ENCODE peak calls at places on chromosomes 12 and 14, in eight cellular contexts. One of them, this sample, is unnamed.

GRCh38 chr12:39327520-39327919 is 115.4 kb downstream of the KIF21A start:
- DNase-seq in HEK293T: no peak
- DNase-seq in HuH-7.5: no peak
- DNase-seq in CD4-positive, alpha-beta T cell: no peak
- DNase-seq in AG20443: no peak
- DNase-seq in activated naive CD8-positive, alpha-beta T cell treated with anti-CD3 and anti-CD28 coated beads, Interleukin-2, amount 50 U/mL, for 24 hours: no peak
- DNase-seq in T follicular helper cell: no peak
- DNase-seq in NCI-H526 treated with DMSO at 0.1 percent for 48 hours: no peak
- DNase-seq in this sample: no peak

GRCh38 chr14:76664790-76665189 is 96.5 kb upstream of the VASH1 start:
- DNase-seq in HEK293T: no peak
- DNase-seq in HuH-7.5: no peak
- DNase-seq in CD4-positive, alpha-beta T cell: no peak
- DNase-seq in AG20443: no peak
- DNase-seq in activated naive CD8-positive, alpha-beta T cell treated with anti-CD3 and anti-CD28 coated beads, Interleukin-2, amount 50 U/mL, for 24 hours: no peak
- DNase-seq in T follicular helper cell: no peak
- DNase-seq in NCI-H526 treated with DMSO at 0.1 percent for 48 hours: no peak
- DNase-seq in this sample: no peak

GRCh38 chr12:7555752-7556151 is 52.2 kb upstream of the CD163 start:
- DNase-seq in HEK293T: no peak
- DNase-seq in HuH-7.5: no peak
- DNase-seq in CD4-positive, alpha-beta T cell: no peak
- DNase-seq in AG20443: peak; percentile 65
- DNase-seq in activated naive CD8-positive, alpha-beta T cell treated with anti-CD3 and anti-CD28 coated beads, Interleukin-2, amount 50 U/mL, for 24 hours: no peak
- DNase-seq in T follicular helper cell: no peak
- DNase-seq in NCI-H526 treated with DMSO at 0.1 percent for 48 hours: no peak
- DNase-seq in this sample: no peak

GRCh38 chr12:63420206-63420644 is 248.1 kb downstream of the DPY19L2 start:
- DNase-seq in HEK293T: peak; percentile 73
- DNase-seq in HuH-7.5: peak; percentile 35
- DNase-seq in CD4-positive, alpha-beta T cell: peak; percentile 1
- DNase-seq in AG20443: peak; percentile 58
- DNase-seq in activated naive CD8-positive, alpha-beta T cell treated with anti-CD3 and anti-CD28 coated beads, Interleukin-2, amount 50 U/mL, for 24 hours: peak; percentile 51
- DNase-seq in T follicular helper cell: no peak
- DNase-seq in NCI-H526 treated with DMSO at 0.1 percent for 48 hours: peak; percentile 54
- DNase-seq in this sample: peak; percentile 96

GRCh38 chr14:61649283-61649682 is 46.0 kb upstream of the HIF1A start:
- DNase-seq in HEK293T: no peak
- DNase-seq in HuH-7.5: no peak
- DNase-seq in CD4-positive, alpha-beta T cell: no peak
- DNase-seq in AG20443: no peak
- DNase-seq in activated naive CD8-positive, alpha-beta T cell treated with anti-CD3 and anti-CD28 coated beads, Interleukin-2, amount 50 U/mL, for 24 hours: no peak
- DNase-seq in T follicular helper cell: no peak
- DNase-seq in NCI-H526 treated with DMSO at 0.1 percent for 48 hours: no peak
- DNase-seq in this sample: no peak

GRCh38 chr12:2138871-2139308 is 86.1 kb downstream of the CACNA1C start:
- DNase-seq in HEK293T: no peak
- DNase-seq in HuH-7.5: no peak
- DNase-seq in CD4-positive, alpha-beta T cell: no peak
- DNase-seq in AG20443: no peak
- DNase-seq in activated naive CD8-positive, alpha-beta T cell treated with anti-CD3 and anti-CD28 coated beads, Interleukin-2, amount 50 U/mL, for 24 hours: no peak
- DNase-seq in T follicular helper cell: no peak
- DNase-seq in NCI-H526 treated with DMSO at 0.1 percent for 48 hours: no peak
- DNase-seq in this sample: no peak

GRCh38 chr12:4866288-4866687 is 43.4 kb upstream of the KCNA1 start:
- DNase-seq in HEK293T: no peak
- DNase-seq in HuH-7.5: no peak
- DNase-seq in CD4-positive, alpha-beta T cell: no peak
- DNase-seq in AG20443: no peak
- DNase-seq in activated naive CD8-positive, alpha-beta T cell treated with anti-CD3 and anti-CD28 coated beads, Interleukin-2, amount 50 U/mL, for 24 hours: no peak
- DNase-seq in T follicular helper cell: no peak
- DNase-seq in NCI-H526 treated with DMSO at 0.1 percent for 48 hours: no peak
- DNase-seq in this sample: no peak

GRCh38 chr14:35046751-35047536 is 872 bp downstream of the FAM177A1 start:
- DNase-seq in HEK293T: no peak
- DNase-seq in HuH-7.5: peak; percentile 27
- DNase-seq in CD4-positive, alpha-beta T cell: peak; percentile 27
- DNase-seq in AG20443: no peak
- DNase-seq in activated naive CD8-positive, alpha-beta T cell treated with anti-CD3 and anti-CD28 coated beads, Interleukin-2, amount 50 U/mL, for 24 hours: no peak
- DNase-seq in T follicular helper cell: peak; percentile 17
- DNase-seq in NCI-H526 treated with DMSO at 0.1 percent for 48 hours: no peak
- DNase-seq in this sample: no peak

GRCh38 chr12:123748661-123749060 is 13.4 kb upstream of the DNAH10 start:
- DNase-seq in HEK293T: no peak
- DNase-seq in HuH-7.5: no peak
- DNase-seq in CD4-positive, alpha-beta T cell: no peak
- DNase-seq in AG20443: no peak
- DNase-seq in activated naive CD8-positive, alpha-beta T cell treated with anti-CD3 and anti-CD28 coated beads, Interleukin-2, amount 50 U/mL, for 24 hours: no peak
- DNase-seq in T follicular helper cell: no peak
- DNase-seq in NCI-H526 treated with DMSO at 0.1 percent for 48 hours: no peak
- DNase-seq in this sample: no peak

GRCh38 chr12:89307665-89308253 is 44.5 kb downstream of the DUSP6 start:
- DNase-seq in HEK293T: no peak
- DNase-seq in HuH-7.5: no peak
- DNase-seq in CD4-positive, alpha-beta T cell: no peak
- DNase-seq in AG20443: no peak
- DNase-seq in activated naive CD8-positive, alpha-beta T cell treated with anti-CD3 and anti-CD28 coated beads, Interleukin-2, amount 50 U/mL, for 24 hours: no peak
- DNase-seq in T follicular helper cell: no peak
- DNase-seq in NCI-H526 treated with DMSO at 0.1 percent for 48 hours: no peak
- DNase-seq in this sample: no peak

GRCh38 chr14:23080474-23080873 is 14.5 kb downstream of the ACIN1 start:
- DNase-seq in HEK293T: no peak
- DNase-seq in HuH-7.5: no peak
- DNase-seq in CD4-positive, alpha-beta T cell: no peak
- DNase-seq in AG20443: no peak
- DNase-seq in activated naive CD8-positive, alpha-beta T cell treated with anti-CD3 and anti-CD28 coated beads, Interleukin-2, amount 50 U/mL, for 24 hours: no peak
- DNase-seq in T follicular helper cell: no peak
- DNase-seq in NCI-H526 treated with DMSO at 0.1 percent for 48 hours: no peak
- DNase-seq in this sample: no peak

GRCh38 chr12:46214668-46215429 is 54.0 kb downstream of the SLC38A1 start:
- DNase-seq in HEK293T: no peak
- DNase-seq in HuH-7.5: no peak
- DNase-seq in CD4-positive, alpha-beta T cell: peak; percentile 69
- DNase-seq in AG20443: no peak
- DNase-seq in activated naive CD8-positive, alpha-beta T cell treated with anti-CD3 and anti-CD28 coated beads, Interleukin-2, amount 50 U/mL, for 24 hours: peak; percentile 73
- DNase-seq in T follicular helper cell: peak; percentile 78
- DNase-seq in NCI-H526 treated with DMSO at 0.1 percent for 48 hours: no peak
- DNase-seq in this sample: no peak

GRCh38 chr12:14066021-14066420 is 84.6 kb upstream of the GRIN2B start:
- DNase-seq in HEK293T: no peak
- DNase-seq in HuH-7.5: no peak
- DNase-seq in CD4-positive, alpha-beta T cell: no peak
- DNase-seq in AG20443: no peak
- DNase-seq in activated naive CD8-positive, alpha-beta T cell treated with anti-CD3 and anti-CD28 coated beads, Interleukin-2, amount 50 U/mL, for 24 hours: no peak
- DNase-seq in T follicular helper cell: no peak
- DNase-seq in NCI-H526 treated with DMSO at 0.1 percent for 48 hours: no peak
- DNase-seq in this sample: no peak

GRCh38 chr12:110109037-110109836 is 14.9 kb upstream of the IFT81 start:
- DNase-seq in HEK293T: no peak
- DNase-seq in HuH-7.5: no peak
- DNase-seq in CD4-positive, alpha-beta T cell: no peak
- DNase-seq in AG20443: peak; percentile 92
- DNase-seq in activated naive CD8-positive, alpha-beta T cell treated with anti-CD3 and anti-CD28 coated beads, Interleukin-2, amount 50 U/mL, for 24 hours: no peak
- DNase-seq in T follicular helper cell: no peak
- DNase-seq in NCI-H526 treated with DMSO at 0.1 percent for 48 hours: no peak
- DNase-seq in this sample: no peak

GRCh38 chr14:81269100-81269978 is 48.6 kb upstream of the GTF2A1 start:
- DNase-seq in HEK293T: peak; percentile 68
- DNase-seq in HuH-7.5: peak; percentile 67
- DNase-seq in CD4-positive, alpha-beta T cell: no peak
- DNase-seq in AG20443: peak; percentile 80
- DNase-seq in activated naive CD8-positive, alpha-beta T cell treated with anti-CD3 and anti-CD28 coated beads, Interleukin-2, amount 50 U/mL, for 24 hours: no peak
- DNase-seq in T follicular helper cell: no peak
- DNase-seq in NCI-H526 treated with DMSO at 0.1 percent for 48 hours: peak; percentile 46
- DNase-seq in this sample: peak; percentile 39

GRCh38 chr14:70061108-70061507 is 127.6 kb downstream of the SLC8A3 start:
- DNase-seq in HEK293T: no peak
- DNase-seq in HuH-7.5: no peak
- DNase-seq in CD4-positive, alpha-beta T cell: no peak
- DNase-seq in AG20443: no peak
- DNase-seq in activated naive CD8-positive, alpha-beta T cell treated with anti-CD3 and anti-CD28 coated beads, Interleukin-2, amount 50 U/mL, for 24 hours: no peak
- DNase-seq in T follicular helper cell: no peak
- DNase-seq in NCI-H526 treated with DMSO at 0.1 percent for 48 hours: no peak
- DNase-seq in this sample: no peak

GRCh38 chr14:71166434-71166833 is 259.2 kb downstream of the PCNX1 start:
- DNase-seq in HEK293T: peak; percentile 55
- DNase-seq in HuH-7.5: peak; percentile 61
- DNase-seq in CD4-positive, alpha-beta T cell: no peak
- DNase-seq in AG20443: peak; percentile 86
- DNase-seq in activated naive CD8-positive, alpha-beta T cell treated with anti-CD3 and anti-CD28 coated beads, Interleukin-2, amount 50 U/mL, for 24 hours: no peak
- DNase-seq in T follicular helper cell: no peak
- DNase-seq in NCI-H526 treated with DMSO at 0.1 percent for 48 hours: no peak
- DNase-seq in this sample: peak; percentile 43

GRCh38 chr12:79294590-79294989 is 396.2 kb downstream of the PAWR start:
- DNase-seq in HEK293T: no peak
- DNase-seq in HuH-7.5: no peak
- DNase-seq in CD4-positive, alpha-beta T cell: no peak
- DNase-seq in AG20443: no peak
- DNase-seq in activated naive CD8-positive, alpha-beta T cell treated with anti-CD3 and anti-CD28 coated beads, Interleukin-2, amount 50 U/mL, for 24 hours: no peak
- DNase-seq in T follicular helper cell: no peak
- DNase-seq in NCI-H526 treated with DMSO at 0.1 percent for 48 hours: no peak
- DNase-seq in this sample: no peak

GRCh38 chr12:130872179-130873096 is 572 bp downstream of the RAN start:
- DNase-seq in HEK293T: peak; percentile 42
- DNase-seq in HuH-7.5: peak; percentile 28
- DNase-seq in CD4-positive, alpha-beta T cell: peak; percentile 20
- DNase-seq in AG20443: peak; percentile 77
- DNase-seq in activated naive CD8-positive, alpha-beta T cell treated with anti-CD3 and anti-CD28 coated beads, Interleukin-2, amount 50 U/mL, for 24 hours: peak; percentile 53
- DNase-seq in T follicular helper cell: peak; percentile 22
- DNase-seq in NCI-H526 treated with DMSO at 0.1 percent for 48 hours: no peak
- DNase-seq in this sample: no peak

GRCh38 chr14:20436363-20436755 is 393 bp upstream of the KLHL33 start:
- DNase-seq in HEK293T: no peak
- DNase-seq in HuH-7.5: no peak
- DNase-seq in CD4-positive, alpha-beta T cell: no peak
- DNase-seq in AG20443: peak; percentile 57
- DNase-seq in activated naive CD8-positive, alpha-beta T cell treated with anti-CD3 and anti-CD28 coated beads, Interleukin-2, amount 50 U/mL, for 24 hours: no peak
- DNase-seq in T follicular helper cell: no peak
- DNase-seq in NCI-H526 treated with DMSO at 0.1 percent for 48 hours: no peak
- DNase-seq in this sample: no peak

GRCh38 chr14:81122326-81122725 is 98.4 kb downstream of the GTF2A1 start:
- DNase-seq in HEK293T: no peak
- DNase-seq in HuH-7.5: no peak
- DNase-seq in CD4-positive, alpha-beta T cell: no peak
- DNase-seq in AG20443: no peak
- DNase-seq in activated naive CD8-positive, alpha-beta T cell treated with anti-CD3 and anti-CD28 coated beads, Interleukin-2, amount 50 U/mL, for 24 hours: no peak
- DNase-seq in T follicular helper cell: no peak
- DNase-seq in NCI-H526 treated with DMSO at 0.1 percent for 48 hours: no peak
- DNase-seq in this sample: no peak

GRCh38 chr12:92389466-92389865 is 243.8 kb upstream of the BTG1 start:
- DNase-seq in HEK293T: no peak
- DNase-seq in HuH-7.5: no peak
- DNase-seq in CD4-positive, alpha-beta T cell: no peak
- DNase-seq in AG20443: no peak
- DNase-seq in activated naive CD8-positive, alpha-beta T cell treated with anti-CD3 and anti-CD28 coated beads, Interleukin-2, amount 50 U/mL, for 24 hours: no peak
- DNase-seq in T follicular helper cell: no peak
- DNase-seq in NCI-H526 treated with DMSO at 0.1 percent for 48 hours: no peak
- DNase-seq in this sample: no peak

GRCh38 chr14:100246809-100247428 is 8.0 kb downstream of the YY1 start:
- DNase-seq in HEK293T: peak; percentile 65
- DNase-seq in HuH-7.5: peak; percentile 55
- DNase-seq in CD4-positive, alpha-beta T cell: no peak
- DNase-seq in AG20443: peak; percentile 45
- DNase-seq in activated naive CD8-positive, alpha-beta T cell treated with anti-CD3 and anti-CD28 coated beads, Interleukin-2, amount 50 U/mL, for 24 hours: no peak
- DNase-seq in T follicular helper cell: no peak
- DNase-seq in NCI-H526 treated with DMSO at 0.1 percent for 48 hours: peak; percentile 59
- DNase-seq in this sample: no peak

GRCh38 chr12:111418594-111418880 is 12.8 kb downstream of the SH2B3 start:
- DNase-seq in HEK293T: no peak
- DNase-seq in HuH-7.5: no peak
- DNase-seq in CD4-positive, alpha-beta T cell: no peak
- DNase-seq in AG20443: no peak
- DNase-seq in activated naive CD8-positive, alpha-beta T cell treated with anti-CD3 and anti-CD28 coated beads, Interleukin-2, amount 50 U/mL, for 24 hours: no peak
- DNase-seq in T follicular helper cell: no peak
- DNase-seq in NCI-H526 treated with DMSO at 0.1 percent for 48 hours: no peak
- DNase-seq in this sample: no peak